ENCODE peak calls at places on chromosomes 4 and X, in six cellular contexts. One of them, this sample, is unnamed. For H3K9me3, the result is how much of the 10 kb centered on the place peaks cover.

GRCh38 chr4:115249808-115250207 is 136.4 kb upstream of the NDST4 start:
- DNase-seq in kidney: no peak
- DNase-seq in fibroblast of lung: no peak
- DNase-seq in A549: no peak
- DNase-seq in right lobe of liver: no peak
- DNase-seq in BE2C: no peak
- DNase-seq in this sample: no peak

GRCh38 chrX:47091149-47091775 is 13.0 kb downstream of the RGN start:
- DNase-seq in kidney: no peak
- DNase-seq in BE2C: no peak
- DNase-seq in fibroblast of lung: peak
- DNase-seq in A549: no peak
- DNase-seq in right lobe of liver: no peak
- DNase-seq in this sample: no peak

GRCh38 chrX:56783450-56783831 is 54.4 kb downstream of the NBDY start:
- DNase-seq in kidney: peak
- DNase-seq in A549: no peak
- DNase-seq in right lobe of liver: peak
- DNase-seq in fibroblast of lung: no peak
- DNase-seq in BE2C: no peak
- DNase-seq in this sample: no peak

GRCh38 chr4:40255722-40256281 is 59.0 kb downstream of the RHOH start:
- DNase-seq in right lobe of liver: no peak
- DNase-seq in kidney: no peak
- DNase-seq in A549: peak
- DNase-seq in fibroblast of lung: peak
- DNase-seq in BE2C: no peak
- DNase-seq in this sample: no peak

GRCh38 chr4:186781032-186781917 is 57.6 kb upstream of the FAT1 start:
- DNase-seq in kidney: no peak
- DNase-seq in fibroblast of lung: peak
- DNase-seq in BE2C: no peak
- DNase-seq in A549: peak
- DNase-seq in right lobe of liver: no peak
- DNase-seq in this sample: peak

GRCh38 chrX:55663584-55663983 is 40.4 kb downstream of the FOXR2 start:
- DNase-seq in right lobe of liver: no peak
- DNase-seq in kidney: no peak
- DNase-seq in A549: no peak
- DNase-seq in fibroblast of lung: no peak
- DNase-seq in BE2C: no peak
- DNase-seq in this sample: no peak

GRCh38 chrX:73214366-73215094 is at the start of gene NAP1L2:
- DNase-seq in BE2C: no peak
- DNase-seq in right lobe of liver: peak
- DNase-seq in kidney: peak
- DNase-seq in fibroblast of lung: no peak
- DNase-seq in A549: peak
- DNase-seq in this sample: no peak

GRCh38 chr4:98446499-98447375 is 185.6 kb downstream of the RAP1GDS1 start:
- DNase-seq in fibroblast of lung: peak
- DNase-seq in A549: no peak
- DNase-seq in right lobe of liver: no peak
- DNase-seq in kidney: no peak
- DNase-seq in BE2C: no peak
- DNase-seq in this sample: no peak

GRCh38 chr4:78556655-78557054 is 5.1 kb downstream of the ANXA3 start:
- DNase-seq in fibroblast of lung: no peak
- DNase-seq in A549: no peak
- DNase-seq in BE2C: no peak
- DNase-seq in kidney: no peak
- DNase-seq in right lobe of liver: no peak
- DNase-seq in this sample: no peak

GRCh38 chr4:29304595-29304994 is 1415.6 kb upstream of the PCDH7 start:
- DNase-seq in A549: no peak
- DNase-seq in kidney: no peak
- DNase-seq in right lobe of liver: peak
- DNase-seq in BE2C: no peak
- DNase-seq in fibroblast of lung: peak
- DNase-seq in this sample: no peak

GRCh38 chrX:47170861-47171692 is 22.6 kb upstream of the UBA1 start:
- DNase-seq in right lobe of liver: no peak
- DNase-seq in fibroblast of lung: no peak
- DNase-seq in A549: no peak
- DNase-seq in kidney: peak
- DNase-seq in BE2C: no peak
- DNase-seq in this sample: no peak

GRCh38 chrX:41333744-41333993 is 293 bp upstream of the DDX3X start:
- DNase-seq in BE2C: no peak
- DNase-seq in fibroblast of lung: peak
- DNase-seq in A549: peak
- DNase-seq in kidney: no peak
- DNase-seq in right lobe of liver: no peak
- DNase-seq in this sample: peak

GRCh38 chr4:41327770-41328169 is 71.0 kb downstream of the UCHL1 start:
- DNase-seq in kidney: no peak
- DNase-seq in A549: no peak
- DNase-seq in right lobe of liver: no peak
- DNase-seq in fibroblast of lung: no peak
- DNase-seq in BE2C: no peak
- DNase-seq in this sample: no peak

DNA sequence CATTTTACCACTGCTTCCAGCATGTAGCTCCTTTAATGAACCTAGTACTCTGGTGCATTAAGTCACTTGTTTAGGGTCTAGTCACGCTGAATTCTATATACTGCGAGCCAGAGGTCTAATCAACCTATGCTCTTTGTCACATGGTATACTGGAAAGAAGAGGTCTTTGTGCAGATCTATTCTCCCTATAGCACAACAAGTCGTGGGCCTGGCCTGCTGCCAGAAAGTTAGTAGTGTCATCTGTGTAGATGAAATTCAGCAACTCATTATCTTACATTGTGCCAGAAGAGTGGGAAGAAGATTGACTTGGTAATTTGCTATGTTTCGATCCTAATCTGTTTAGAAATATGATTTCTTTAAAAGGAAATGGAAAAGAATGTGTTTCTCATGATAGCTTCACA is 80.8 kb downstream of the AWAT2 start:
- DNase-seq in fibroblast of lung: no peak
- DNase-seq in right lobe of liver: no peak
- DNase-seq in A549: no peak
- DNase-seq in BE2C: peak
- DNase-seq in kidney: no peak
- DNase-seq in this sample: no peak
- H3K9me3 ChIP-seq in fibroblast of lung: under half
- H3K9me3 ChIP-seq in right lobe of liver: under half
- H3K9me3 ChIP-seq in A549: under half
- H3K9me3 ChIP-seq in BE2C: under half
- H3K9me3 ChIP-seq in kidney: under half
- H3K9me3 ChIP-seq in this sample: under half

GRCh38 chrX:28586891-28587635 is at the start of gene IL1RAPL1:
- DNase-seq in BE2C: no peak
- DNase-seq in kidney: no peak
- DNase-seq in right lobe of liver: no peak
- DNase-seq in fibroblast of lung: peak
- DNase-seq in A549: peak
- DNase-seq in this sample: peak
- H3K4me3 ChIP-seq in BE2C: peak
- H3K4me3 ChIP-seq in kidney: peak
- H3K4me3 ChIP-seq in right lobe of liver: peak
- H3K4me3 ChIP-seq in fibroblast of lung: peak
- H3K4me3 ChIP-seq in A549: peak
- H3K4me3 ChIP-seq in this sample: no peak

GRCh38 chrX:115595049-115595448 is 34.1 kb downstream of the PLS3 start:
- DNase-seq in BE2C: no peak
- DNase-seq in right lobe of liver: no peak
- DNase-seq in kidney: no peak
- DNase-seq in A549: no peak
- DNase-seq in fibroblast of lung: no peak
- DNase-seq in this sample: no peak
- TF ChIP-seq CTCF in BE2C: no peak
- TF ChIP-seq CTCF in right lobe of liver: no peak
- TF ChIP-seq CTCF in kidney: no peak
- TF ChIP-seq CTCF in A549: no peak
- TF ChIP-seq CTCF in fibroblast of lung: no peak
- TF ChIP-seq CTCF in this sample: no peak

GRCh38 chr4:14566518-14566917 is 435.8 kb upstream of the CPEB2 start:
- DNase-seq in right lobe of liver: no peak
- DNase-seq in BE2C: no peak
- DNase-seq in fibroblast of lung: peak
- DNase-seq in kidney: no peak
- DNase-seq in A549: no peak
- DNase-seq in this sample: no peak

GRCh38 chr4:14559641-14560040 is 442.6 kb upstream of the CPEB2 start:
- DNase-seq in A549: no peak
- DNase-seq in BE2C: no peak
- DNase-seq in fibroblast of lung: no peak
- DNase-seq in right lobe of liver: no peak
- DNase-seq in kidney: no peak
- DNase-seq in this sample: no peak

GRCh38 chr4:14562901-14563300 is 439.4 kb upstream of the CPEB2 start:
- DNase-seq in fibroblast of lung: no peak
- DNase-seq in kidney: no peak
- DNase-seq in BE2C: no peak
- DNase-seq in A549: no peak
- DNase-seq in right lobe of liver: no peak
- DNase-seq in this sample: no peak

GRCh38 chr4:14564281-14564680 is 438.0 kb upstream of the CPEB2 start:
- DNase-seq in right lobe of liver: no peak
- DNase-seq in fibroblast of lung: no peak
- DNase-seq in BE2C: no peak
- DNase-seq in kidney: no peak
- DNase-seq in A549: no peak
- DNase-seq in this sample: no peak

GRCh38 chr4:14560577-14560976 is 441.7 kb upstream of the CPEB2 start:
- DNase-seq in kidney: no peak
- DNase-seq in BE2C: no peak
- DNase-seq in right lobe of liver: no peak
- DNase-seq in fibroblast of lung: no peak
- DNase-seq in A549: no peak
- DNase-seq in this sample: no peak
- H3K9me3 ChIP-seq in kidney: under half
- H3K9me3 ChIP-seq in BE2C: under half
- H3K9me3 ChIP-seq in right lobe of liver: under half
- H3K9me3 ChIP-seq in fibroblast of lung: under half
- H3K9me3 ChIP-seq in A549: under half
- H3K9me3 ChIP-seq in this sample: under half

DNA sequence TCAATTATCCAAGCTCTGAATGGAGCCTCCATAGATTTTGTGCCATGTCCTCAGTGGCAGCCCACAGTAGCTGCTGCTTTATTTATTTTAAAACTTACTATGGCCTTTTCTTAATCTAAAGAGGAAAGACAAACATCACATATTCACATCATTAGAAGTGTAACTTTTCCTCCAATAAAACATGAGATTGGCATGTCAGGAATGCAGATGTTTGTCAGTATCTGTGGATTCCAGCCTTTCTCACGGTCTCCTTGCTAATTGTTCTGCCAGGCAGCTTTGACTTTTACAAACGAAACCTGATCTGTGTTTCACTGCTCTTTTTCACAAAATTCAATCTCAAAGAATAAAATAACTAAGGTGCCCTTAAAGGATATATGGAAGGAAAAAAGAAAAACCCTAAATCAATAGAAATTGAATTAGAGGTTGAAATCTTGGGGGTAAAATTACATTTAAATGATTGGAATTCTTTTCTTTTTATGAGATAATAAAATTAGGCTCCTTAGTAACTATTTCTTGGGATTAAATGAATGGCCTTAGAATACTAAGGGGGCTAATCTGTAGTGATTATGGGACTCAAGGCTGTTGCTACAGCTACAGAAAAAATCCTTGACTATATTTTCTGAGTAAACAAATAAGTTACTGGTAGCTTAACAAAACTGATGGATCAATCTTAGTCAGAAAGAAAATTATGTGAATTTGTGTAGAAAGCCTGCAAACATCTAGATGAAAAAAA is 151.3 kb downstream of the RTL9 start:
- DNase-seq in fibroblast of lung: no peak
- DNase-seq in BE2C: no peak
- DNase-seq in right lobe of liver: no peak
- DNase-seq in kidney: no peak
- DNase-seq in A549: no peak
- DNase-seq in this sample: no peak
- H3K4me3 ChIP-seq in fibroblast of lung: no peak
- H3K4me3 ChIP-seq in BE2C: no peak
- H3K4me3 ChIP-seq in right lobe of liver: no peak
- H3K4me3 ChIP-seq in kidney: no peak
- H3K4me3 ChIP-seq in A549: no peak
- H3K4me3 ChIP-seq in this sample: no peak

GRCh38 chr4:145014365-145014764 is 83.6 kb downstream of the ANAPC10 start:
- DNase-seq in A549: no peak
- DNase-seq in fibroblast of lung: no peak
- DNase-seq in kidney: no peak
- DNase-seq in right lobe of liver: no peak
- DNase-seq in BE2C: no peak
- DNase-seq in this sample: no peak
- TF ChIP-seq CTCF in A549: no peak
- TF ChIP-seq CTCF in fibroblast of lung: no peak
- TF ChIP-seq CTCF in kidney: no peak
- TF ChIP-seq CTCF in right lobe of liver: no peak
- TF ChIP-seq CTCF in BE2C: peak
- TF ChIP-seq CTCF in this sample: no peak

DNA sequence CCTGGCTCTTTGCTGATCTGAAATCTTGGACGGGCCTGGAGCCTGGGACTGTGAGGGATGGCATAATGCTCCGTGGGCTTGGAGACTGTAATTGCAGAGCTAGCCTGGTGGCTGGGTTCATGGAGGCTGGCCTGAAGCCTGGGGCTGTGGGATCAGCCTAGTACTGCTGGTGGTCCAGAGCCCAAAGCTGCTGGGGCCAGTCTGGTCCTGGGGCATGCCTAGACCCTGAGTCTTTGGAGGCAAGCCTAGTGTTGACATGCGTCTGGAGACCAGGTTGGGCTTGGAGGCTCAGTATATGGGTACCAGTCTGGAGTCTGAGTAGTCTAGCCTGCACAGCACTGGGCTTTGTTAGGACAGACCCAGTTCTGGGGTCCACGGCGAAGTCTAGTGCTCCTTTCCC is 172.0 kb upstream of the ZC4H2 start:
- DNase-seq in kidney: no peak
- DNase-seq in BE2C: no peak
- DNase-seq in right lobe of liver: no peak
- DNase-seq in fibroblast of lung: no peak
- DNase-seq in A549: no peak
- DNase-seq in this sample: no peak
- H3K9me3 ChIP-seq in kidney: under half
- H3K9me3 ChIP-seq in BE2C: under half
- H3K9me3 ChIP-seq in right lobe of liver: under half
- H3K9me3 ChIP-seq in fibroblast of lung: under half
- H3K9me3 ChIP-seq in A549: under half
- H3K9me3 ChIP-seq in this sample: under half